ENCODE peak calls at places on chromosomes 11 and 22, in four cellular contexts. J is IMR-90, I is A549, H is GM12878. N is an unnamed sample.

GRCh38 chr11:88531776-88532175 is 194.2 kb upstream of the CTSC start:
- DNase-seq in I (no peak), J (peak), H (no peak), N (no peak)

GRCh38 chr11:120024586-120024985 is 113.3 kb downstream of the TRIM29 start:
- DNase-seq in H (no peak), I (no peak), J (no peak), N (no peak)

GRCh38 chr11:13486926-13487660 is 8.7 kb downstream of the PTH start:
- DNase-seq in I (peak), H (no peak), J (no peak), N (peak)

GRCh38 chr11:108135845-108136599 is 14.7 kb downstream of the ACAT1 start:
- DNase-seq in H (no peak), J (peak), I (peak), N (no peak)

GRCh38 chr22:41410311-41410751 is 28.6 kb downstream of the TEF start:
- DNase-seq in J (no peak), I (no peak), H (no peak), N (no peak)

GRCh38 chr22:49034836-49035817 is 792.5 kb downstream of the BRD1 start:
- DNase-seq in H (no peak), I (no peak), J (no peak), N (no peak)

GRCh38 chr11:1881442-1882264 is 10.0 kb downstream of the PRR33 start:
- DNase-seq in I (no peak), H (no peak), J (no peak), N (no peak)

GRCh38 chr11:77136074-77136473 is 8.0 kb downstream of the MYO7A start:
- DNase-seq in J (peak), I (no peak), H (no peak), N (no peak)

GRCh38 chr22:36359172-36359973 is 28.4 kb downstream of the MYH9 start:
- DNase-seq in H (peak), J (no peak), I (no peak), N (no peak)

GRCh38 chr11:116603783-116604323 is 168.9 kb downstream of the BUD13 start:
- DNase-seq in I (no peak), J (no peak), H (no peak), N (no peak)

GRCh38 chr11:87477321-87477720 is 439.6 kb downstream of the TMEM135 start:
- DNase-seq in J (no peak), I (no peak), H (no peak), N (no peak)

GRCh38 chr22:35538801-35539321 is 1.8 kb upstream of the RASD2 start:
- DNase-seq in H (no peak), J (no peak), I (peak), N (peak)

GRCh38 chr11:128905345-128906184 is 14.4 kb downstream of the KCNJ5 start:
- DNase-seq in H (no peak), J (peak), I (peak), N (peak)

GRCh38 chr22:20249797-20250354 is 18.2 kb downstream of the RTN4R start:
- DNase-seq in I (no peak), J (peak), H (no peak), N (no peak)

GRCh38 chr11:64642876-64643257 is 51.8 kb downstream of the SLC22A12 start:
- DNase-seq in H (no peak), J (no peak), I (no peak), N (no peak)

GRCh38 chr11:68598816-68599653 is 85.3 kb upstream of the GAL start:
- DNase-seq in J (peak), H (no peak), I (no peak), N (no peak)
- TF ChIP-seq ELK1 in J (no peak), H (no peak), I (no peak), N (no peak)

GRCh38 chr22:26601726-26602125 is 11.8 kb upstream of the TPST2 start:
- DNase-seq in J (no peak), H (no peak), I (no peak), N (no peak)
- TF ChIP-seq ELK1 in J (no peak), H (no peak), I (no peak), N (no peak)

GRCh38 chr11:36622431-36623136 is 24.5 kb upstream of the RAG2 start:
- DNase-seq in J (peak), H (no peak), I (peak), N (peak)
- TF ChIP-seq ELK1 in J (no peak), H (no peak), I (no peak), N (no peak)

DNA sequence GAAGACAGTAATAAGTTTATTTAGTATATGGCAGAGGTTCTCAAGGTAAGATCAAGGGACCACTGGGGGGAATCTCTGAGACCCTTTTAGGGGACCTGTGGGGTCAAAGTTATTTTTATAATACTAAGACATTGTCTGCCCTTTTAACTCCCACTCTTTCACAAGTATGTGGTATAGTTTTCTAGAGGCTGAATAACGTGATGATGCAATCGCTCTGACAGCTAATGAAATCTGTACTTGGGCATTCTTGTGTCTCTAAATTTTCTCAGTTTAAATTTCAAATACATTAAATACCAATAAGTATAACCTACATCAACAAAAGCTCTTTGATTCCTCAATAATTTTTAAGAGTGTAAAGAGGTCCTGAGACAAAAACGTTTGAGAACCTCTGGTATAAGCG is 147.9 kb downstream of the ATG16L2 start:
- DNase-seq in H (no peak), J (peak), I (no peak), N (no peak)
- TF ChIP-seq ELK1 in H (no peak), J (no peak), I (no peak), N (no peak)

DNA sequence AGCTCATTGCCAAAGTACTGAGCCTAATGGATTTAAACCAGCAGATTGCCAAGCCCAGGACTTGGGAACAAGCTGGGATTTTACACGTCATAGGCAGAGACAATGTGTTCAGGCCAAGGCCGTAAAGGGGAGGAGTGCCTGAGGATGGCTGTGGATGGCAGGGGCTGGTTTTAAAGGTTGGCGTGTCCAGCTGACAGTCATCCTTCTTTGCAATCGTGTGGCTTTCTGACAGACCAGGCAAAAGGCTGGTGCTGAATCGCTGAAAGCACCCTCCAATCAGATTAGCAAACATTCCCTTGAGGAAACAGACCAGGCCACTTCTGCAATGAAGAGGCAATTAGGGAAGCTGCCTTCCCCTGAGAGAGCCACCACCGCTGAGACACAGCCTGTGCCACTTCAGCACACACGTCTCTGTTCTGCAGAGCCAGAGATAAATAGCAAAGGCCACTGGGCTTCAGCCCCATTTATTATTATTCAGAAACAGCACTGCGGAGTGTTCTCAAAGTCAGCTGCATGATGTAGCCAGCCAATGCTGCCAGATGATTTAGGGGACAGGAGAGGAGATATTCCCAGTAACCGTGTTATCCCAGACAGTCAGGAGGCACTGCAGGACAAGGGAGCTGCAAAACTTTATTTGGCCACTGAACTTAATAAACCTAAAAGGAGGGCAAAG is 54.2 kb upstream of the CSNK2A3 start:
- DNase-seq in J (no peak), H (no peak), I (no peak), N (no peak)
- TF ChIP-seq ELK1 in J (no peak), H (no peak), I (no peak), N (no peak)

GRCh38 chr11:132310390-132311375 is 940.3 kb downstream of the NTM start:
- DNase-seq in H (no peak), I (no peak), J (no peak), N (no peak)

GRCh38 chr11:132312616-132313210 is 942.3 kb downstream of the NTM start:
- DNase-seq in J (peak), H (no peak), I (peak), N (peak)

GRCh38 chr11:132307309-132308020 is 937.0 kb downstream of the NTM start:
- DNase-seq in I (no peak), J (no peak), H (no peak), N (no peak)

GRCh38 chr11:132311703-132312102 is 941.3 kb downstream of the NTM start:
- DNase-seq in J (no peak), H (no peak), I (no peak), N (no peak)

DNA sequence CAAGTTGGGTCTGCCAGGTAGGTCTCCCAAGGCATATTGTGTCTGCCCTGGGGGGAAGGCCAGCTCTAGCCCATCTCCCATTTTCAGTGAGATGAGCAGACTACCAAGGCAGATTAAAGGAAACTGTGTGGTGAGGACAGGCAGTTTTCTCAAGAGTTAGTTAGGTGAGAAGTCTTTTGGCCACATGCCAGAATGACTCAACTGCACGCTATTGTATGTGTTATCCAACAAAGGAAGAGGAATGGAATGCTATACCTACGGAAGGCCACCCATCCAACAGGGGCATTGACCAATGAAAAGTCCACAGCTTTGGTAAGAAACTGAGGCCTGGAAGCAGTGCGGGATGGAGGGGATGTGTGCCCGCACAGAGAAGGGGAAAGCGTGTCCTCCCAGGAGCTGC is 941.7 kb downstream of the NTM start:
- DNase-seq in J (peak), I (no peak), H (no peak), N (no peak)
- TF ChIP-seq ELK1 in J (no peak), I (no peak), H (no peak), N (no peak)

N was measured in K562.